ENCODE peak calls at places on chromosomes 3 and 15, in five cellular contexts. One of them, this sample, is unnamed.

GRCh38 chr3:186540444-186541226 is 3.5 kb downstream of the CRYGS start:
- DNase-seq in A549: peak
- DNase-seq in HCT116: peak
- DNase-seq in endothelial cell of umbilical vein: peak
- DNase-seq in HepG2: peak
- DNase-seq in this sample: peak

GRCh38 chr3:14177580-14178246 is 688 bp downstream of the XPC start:
- DNase-seq in A549: no peak
- DNase-seq in HCT116: peak
- DNase-seq in endothelial cell of umbilical vein: no peak
- DNase-seq in HepG2: peak
- DNase-seq in this sample: peak

GRCh38 chr15:65451989-65452388 is 29.2 kb upstream of the IGDCC4 start:
- DNase-seq in A549: no peak
- DNase-seq in HCT116: no peak
- DNase-seq in endothelial cell of umbilical vein: no peak
- DNase-seq in HepG2: no peak
- DNase-seq in this sample: no peak

GRCh38 chr3:194738254-194739093 is 52.8 kb downstream of the FAM43A start:
- DNase-seq in A549: no peak
- DNase-seq in HCT116: peak
- DNase-seq in endothelial cell of umbilical vein: peak
- DNase-seq in HepG2: no peak
- DNase-seq in this sample: no peak

GRCh38 chr3:18369561-18370185 is 55.5 kb downstream of the SATB1 start:
- DNase-seq in A549: no peak
- DNase-seq in HCT116: no peak
- DNase-seq in endothelial cell of umbilical vein: no peak
- DNase-seq in HepG2: no peak
- DNase-seq in this sample: no peak

GRCh38 chr3:5194801-5195509 is 7.4 kb downstream of the EDEM1 start:
- DNase-seq in A549: peak
- DNase-seq in HCT116: peak
- DNase-seq in endothelial cell of umbilical vein: peak
- DNase-seq in HepG2: peak
- DNase-seq in this sample: peak

GRCh38 chr3:183252973-183253363 is at the start of gene B3GNT5:
- DNase-seq in A549: peak
- DNase-seq in HCT116: peak
- DNase-seq in endothelial cell of umbilical vein: peak
- DNase-seq in HepG2: no peak
- DNase-seq in this sample: peak

GRCh38 chr3:160475889-160476288 is 26.3 kb upstream of the TRIM59 start:
- DNase-seq in A549: no peak
- DNase-seq in HCT116: no peak
- DNase-seq in endothelial cell of umbilical vein: no peak
- DNase-seq in HepG2: no peak
- DNase-seq in this sample: no peak

GRCh38 chr15:72785452-72786243 is 2.1 kb upstream of the ADPGK start:
- DNase-seq in A549: no peak
- DNase-seq in HCT116: no peak
- DNase-seq in endothelial cell of umbilical vein: no peak
- DNase-seq in HepG2: no peak
- DNase-seq in this sample: peak

GRCh38 chr3:150613709-150614480 is 10.8 kb downstream of the SELENOT start:
- DNase-seq in A549: no peak
- DNase-seq in HCT116: no peak
- DNase-seq in endothelial cell of umbilical vein: peak
- DNase-seq in HepG2: no peak
- DNase-seq in this sample: no peak

GRCh38 chr3:150610785-150611184 is 7.7 kb downstream of the SELENOT start:
- DNase-seq in A549: no peak
- DNase-seq in HCT116: no peak
- DNase-seq in endothelial cell of umbilical vein: no peak
- DNase-seq in HepG2: no peak
- DNase-seq in this sample: peak

GRCh38 chr3:150611666-150612065 is 8.5 kb downstream of the SELENOT start:
- DNase-seq in A549: no peak
- DNase-seq in HCT116: no peak
- DNase-seq in endothelial cell of umbilical vein: no peak
- DNase-seq in HepG2: no peak
- DNase-seq in this sample: no peak

GRCh38 chr3:150612494-150612893 is 9.4 kb downstream of the SELENOT start:
- DNase-seq in A549: no peak
- DNase-seq in HCT116: no peak
- DNase-seq in endothelial cell of umbilical vein: no peak
- DNase-seq in HepG2: no peak
- DNase-seq in this sample: no peak

DNA sequence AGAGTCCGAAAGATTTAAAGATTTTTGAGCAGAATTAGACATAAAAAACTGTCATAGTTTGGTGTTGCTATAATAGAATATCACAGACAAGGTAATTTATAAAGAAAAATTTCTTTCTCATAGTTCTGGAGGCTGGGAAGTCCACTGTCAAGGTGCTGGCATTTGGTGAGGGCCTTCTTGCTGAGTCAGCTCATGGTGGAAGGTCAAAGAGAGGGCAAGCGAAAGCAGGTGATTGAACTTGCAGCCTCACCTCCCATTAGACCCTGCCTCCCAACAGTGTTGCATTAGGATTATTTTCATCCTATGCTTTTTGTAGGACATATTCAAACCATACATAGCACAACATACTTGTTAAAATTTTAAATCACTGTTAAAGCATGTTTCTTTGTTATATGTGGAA is 9.9 kb downstream of the SELENOT start:
- DNase-seq in A549: no peak
- DNase-seq in HCT116: no peak
- DNase-seq in endothelial cell of umbilical vein: no peak
- DNase-seq in HepG2: no peak
- DNase-seq in this sample: no peak
- H3K4me3 ChIP-seq in A549: no peak
- H3K4me3 ChIP-seq in HCT116: no peak
- H3K4me3 ChIP-seq in endothelial cell of umbilical vein: no peak
- H3K4me3 ChIP-seq in HepG2: no peak
- H3K4me3 ChIP-seq in this sample: no peak

GRCh38 chr3:126528419-126528799 is 4.5 kb downstream of the CHST13 start:
- DNase-seq in A549: no peak
- DNase-seq in HCT116: no peak
- DNase-seq in endothelial cell of umbilical vein: no peak
- DNase-seq in HepG2: no peak
- DNase-seq in this sample: no peak
- TF ChIP-seq MAX in A549: no peak
- TF ChIP-seq MAX in HCT116: no peak
- TF ChIP-seq MAX in endothelial cell of umbilical vein: no peak
- TF ChIP-seq MAX in HepG2: no peak
- TF ChIP-seq MAX in this sample: no peak

GRCh38 chr15:80066912-80067311 is 7.4 kb downstream of the ZFAND6 start:
- DNase-seq in A549: no peak
- DNase-seq in HCT116: no peak
- DNase-seq in endothelial cell of umbilical vein: no peak
- DNase-seq in HepG2: no peak
- DNase-seq in this sample: no peak

GRCh38 chr15:80070840-80071239 is 11.4 kb downstream of the ZFAND6 start:
- DNase-seq in A549: peak
- DNase-seq in HCT116: no peak
- DNase-seq in endothelial cell of umbilical vein: no peak
- DNase-seq in HepG2: peak
- DNase-seq in this sample: peak

GRCh38 chr15:80071652-80072051 is 12.2 kb downstream of the ZFAND6 start:
- DNase-seq in A549: no peak
- DNase-seq in HCT116: no peak
- DNase-seq in endothelial cell of umbilical vein: no peak
- DNase-seq in HepG2: no peak
- DNase-seq in this sample: no peak

GRCh38 chr15:80072285-80072684 is 12.8 kb downstream of the ZFAND6 start:
- DNase-seq in A549: peak
- DNase-seq in HCT116: peak
- DNase-seq in endothelial cell of umbilical vein: peak
- DNase-seq in HepG2: peak
- DNase-seq in this sample: peak

DNA sequence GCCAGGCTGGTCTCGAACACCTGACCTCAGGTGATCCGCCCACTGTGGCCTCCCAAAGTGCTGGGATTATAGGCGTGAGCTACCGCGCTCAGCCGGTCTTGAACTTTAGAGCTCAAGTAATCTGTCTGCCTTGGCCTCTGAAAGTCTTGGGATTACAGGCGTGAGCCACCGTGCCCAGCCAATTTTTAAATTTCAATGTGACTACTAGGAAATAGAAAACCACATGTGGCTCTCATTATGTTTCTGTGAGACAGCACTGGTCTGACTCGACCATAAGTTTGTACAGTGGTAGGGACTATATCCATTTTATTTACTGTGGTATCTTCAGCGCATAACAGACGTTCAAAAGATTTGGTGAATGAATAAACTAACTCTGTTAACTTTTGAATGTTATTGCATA is 9.1 kb downstream of the ZFAND6 start:
- DNase-seq in A549: no peak
- DNase-seq in HCT116: no peak
- DNase-seq in endothelial cell of umbilical vein: no peak
- DNase-seq in HepG2: no peak
- DNase-seq in this sample: no peak
- TF ChIP-seq CTCF in A549: no peak
- TF ChIP-seq CTCF in HCT116: no peak
- TF ChIP-seq CTCF in endothelial cell of umbilical vein: no peak
- TF ChIP-seq CTCF in HepG2: no peak
- TF ChIP-seq CTCF in this sample: no peak

GRCh38 chr15:74616996-74617395 is 1.4 kb downstream of the CLK3 start:
- DNase-seq in A549: no peak
- DNase-seq in HCT116: no peak
- DNase-seq in endothelial cell of umbilical vein: no peak
- DNase-seq in HepG2: no peak
- DNase-seq in this sample: no peak
- H3K4me3 ChIP-seq in A549: peak
- H3K4me3 ChIP-seq in HCT116: peak
- H3K4me3 ChIP-seq in endothelial cell of umbilical vein: no peak
- H3K4me3 ChIP-seq in HepG2: peak
- H3K4me3 ChIP-seq in this sample: peak

DNA sequence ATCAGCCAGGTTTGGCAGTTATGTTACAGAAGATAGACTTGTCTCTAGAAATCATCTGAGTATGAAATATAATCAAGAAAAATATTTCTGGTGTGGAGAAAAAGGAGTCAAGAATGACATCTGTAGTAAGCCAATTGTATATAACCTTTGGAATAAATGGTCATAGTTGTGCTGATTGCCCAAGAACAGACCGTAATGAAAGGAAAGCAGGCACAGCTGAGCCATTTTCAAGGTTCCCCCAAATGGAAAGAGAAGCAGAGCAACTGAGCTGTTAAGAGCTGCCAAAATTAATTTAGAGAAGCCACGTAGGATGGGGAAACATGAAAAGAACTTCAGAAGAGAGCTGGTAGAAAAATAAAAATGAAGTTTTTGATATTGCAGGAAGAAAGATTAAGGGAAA is 26.6 kb downstream of the GOLM2 start:
- DNase-seq in A549: no peak
- DNase-seq in HCT116: no peak
- DNase-seq in endothelial cell of umbilical vein: no peak
- DNase-seq in HepG2: no peak
- DNase-seq in this sample: peak
- TF ChIP-seq MAX in A549: no peak
- TF ChIP-seq MAX in HCT116: no peak
- TF ChIP-seq MAX in endothelial cell of umbilical vein: no peak
- TF ChIP-seq MAX in HepG2: no peak
- TF ChIP-seq MAX in this sample: no peak